ENCODE peak calls at places on chromosomes 11 and 22, in nine cellular contexts. N, W, T, Z, H, K, B, V and P are unnamed samples.

GRCh38 chr22:22721681-22722309 is 77.4 kb downstream of the GGTLC2 start:
- DNase-seq in W (no peak), H (no peak), B (no peak), Z (no peak), N (peak), T (no peak), V (peak), K (no peak), P (no peak)

GRCh38 chr11:83459802-83460201 is 173.6 kb upstream of the CCDC90B start:
- DNase-seq in N (no peak), T (no peak), B (no peak), K (no peak), V (no peak), W (no peak), H (no peak), Z (no peak), P (no peak)

GRCh38 chr22:45867118-45867905 is 109.7 kb downstream of the WNT7B start:
- DNase-seq in W (peak), K (no peak), T (no peak), V (peak), B (peak), H (no peak), N (peak), Z (peak), P (peak)

GRCh38 chr11:1560618-1561251 is 11.3 kb downstream of the DUSP8 start:
- DNase-seq in N (no peak), B (no peak), Z (no peak), V (no peak), T (no peak), K (no peak), H (no peak), W (no peak), P (peak)

GRCh38 chr11:128865490-128865889 is 1.6 kb downstream of the KCNJ1 start:
- DNase-seq in B (no peak), K (no peak), W (no peak), H (no peak), N (no peak), V (no peak), T (no peak), Z (no peak), P (no peak)

GRCh38 chr11:986270-986951 is 50.1 kb downstream of the MUC6 start:
- DNase-seq in B (no peak), V (no peak), W (no peak), T (no peak), H (no peak), Z (no peak), N (peak), K (no peak), P (no peak)

GRCh38 chr11:34256591-34256990 is 101.2 kb downstream of the ABTB2 start:
- DNase-seq in T (no peak), B (no peak), H (no peak), V (no peak), W (no peak), K (no peak), N (no peak), Z (no peak), P (no peak)

GRCh38 chr11:94325681-94326080 is 21.3 kb downstream of the IZUMO1R start:
- DNase-seq in T (no peak), N (peak), W (peak), V (peak), B (no peak), Z (peak), H (peak), K (no peak), P (no peak)

GRCh38 chr22:19942886-19943664 is 1.5 kb upstream of the TXNRD2 start:
- DNase-seq in Z (no peak), H (no peak), N (peak), T (peak), W (no peak), V (peak), B (no peak), K (peak), P (no peak)

GRCh38 chr11:39247570-39248137 is 2211.8 kb downstream of the LRRC4C start:
- DNase-seq in V (no peak), W (no peak), H (no peak), K (no peak), Z (no peak), T (no peak), N (no peak), B (no peak), P (no peak)

GRCh38 chr11:64804346-64805210 is 1.6 kb upstream of the MAP4K2 start:
- DNase-seq in H (no peak), K (no peak), N (no peak), Z (peak), W (peak), V (no peak), T (no peak), B (no peak), P (no peak)

GRCh38 chr22:45881524-45881875 is 95.5 kb downstream of the WNT7B start:
- DNase-seq in W (peak), B (no peak), T (no peak), V (no peak), K (no peak), N (no peak), H (no peak), Z (no peak), P (peak)

GRCh38 chr11:2369320-2369719 is 7.8 kb upstream of the CD81 start:
- DNase-seq in N (no peak), K (no peak), H (no peak), Z (no peak), B (no peak), V (no peak), T (no peak), W (no peak), P (no peak)

GRCh38 chr11:66277475-66278391 is at the start of gene CNIH2:
- DNase-seq in K (no peak), V (peak), H (peak), Z (peak), N (no peak), W (peak), B (no peak), T (no peak), P (no peak)

GRCh38 chr22:46803031-46803880 is 40.8 kb downstream of the TBC1D22A start:
- DNase-seq in V (peak), N (peak), B (no peak), Z (peak), K (no peak), H (peak), W (peak), T (no peak), P (peak)

GRCh38 chr11:64090811-64091516 is 55.2 kb downstream of the FLRT1 start:
- DNase-seq in V (peak), B (no peak), K (no peak), H (no peak), N (no peak), Z (peak), W (peak), T (no peak), P (no peak)

GRCh38 chr22:27980424-27981148 is 61.5 kb upstream of the PITPNB start:
- DNase-seq in H (no peak), V (no peak), B (no peak), W (peak), N (no peak), T (no peak), Z (peak), K (no peak), P (no peak)

GRCh38 chr11:130737866-130738431 is 178.3 kb downstream of the SNX19 start:
- DNase-seq in Z (no peak), T (no peak), W (no peak), K (peak), H (no peak), B (no peak), V (peak), N (no peak), P (no peak)

GRCh38 chr22:37526376-37526775 is 7.2 kb upstream of the CARD10 start:
- DNase-seq in T (no peak), K (no peak), Z (no peak), H (no peak), V (peak), W (no peak), B (no peak), N (no peak), P (no peak)

GRCh38 chr11:119196833-119197483 is 9.2 kb upstream of the CBL start:
- DNase-seq in N (peak), T (peak), V (peak), B (peak), W (peak), Z (peak), H (peak), K (peak), P (no peak)

GRCh38 chr11:94125408-94126120 is 3.1 kb upstream of the PANX1 start:
- DNase-seq in B (no peak), Z (no peak), T (no peak), K (no peak), V (no peak), N (no peak), W (no peak), H (no peak), P (no peak)

GRCh38 chr11:14673824-14674432 is 30.3 kb downstream of the PDE3B start:
- DNase-seq in W (no peak), N (no peak), Z (no peak), H (no peak), T (no peak), K (peak), V (peak), B (no peak), P (no peak)

GRCh38 chr11:2215561-2216399 is 44.2 kb upstream of the TH start:
- DNase-seq in B (peak), Z (no peak), N (peak), K (no peak), H (peak), V (no peak), T (no peak), W (no peak), P (peak)

GRCh38 chr11:76631566-76632308 is 38.8 kb downstream of the LRRC32 start:
- DNase-seq in H (no peak), K (no peak), T (no peak), Z (no peak), N (no peak), V (no peak), W (no peak), B (peak), P (no peak)

DNA sequence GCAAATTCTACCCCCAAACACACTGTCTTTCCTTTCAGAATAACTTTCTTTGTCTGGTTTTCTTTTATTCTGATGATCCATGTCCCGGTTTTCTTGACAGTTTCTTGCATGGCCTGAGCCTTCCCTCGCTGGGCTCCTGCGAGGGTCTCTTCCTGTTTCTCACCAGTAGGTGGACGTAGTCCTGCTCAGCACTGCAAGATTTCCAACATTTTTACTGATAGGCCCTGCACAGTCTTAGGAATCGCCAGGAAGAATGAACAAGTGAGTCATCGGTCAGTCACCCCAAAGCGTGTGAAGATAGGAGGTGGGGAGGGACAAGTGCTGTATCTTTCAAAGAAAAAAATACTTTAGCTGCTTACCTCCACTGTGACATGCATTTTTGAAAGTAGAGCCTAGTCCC is 16.9 kb upstream of the KIRREL3 start:
- DNase-seq in Z (peak), B (no peak), V (peak), N (no peak), T (no peak), K (peak), W (peak), H (no peak), P (no peak)
- TF ChIP-seq CTCF in Z (peak), B (no peak), V (peak), N (no peak), T (no peak), K (peak), W (no peak), H (no peak), P (peak)

DNA sequence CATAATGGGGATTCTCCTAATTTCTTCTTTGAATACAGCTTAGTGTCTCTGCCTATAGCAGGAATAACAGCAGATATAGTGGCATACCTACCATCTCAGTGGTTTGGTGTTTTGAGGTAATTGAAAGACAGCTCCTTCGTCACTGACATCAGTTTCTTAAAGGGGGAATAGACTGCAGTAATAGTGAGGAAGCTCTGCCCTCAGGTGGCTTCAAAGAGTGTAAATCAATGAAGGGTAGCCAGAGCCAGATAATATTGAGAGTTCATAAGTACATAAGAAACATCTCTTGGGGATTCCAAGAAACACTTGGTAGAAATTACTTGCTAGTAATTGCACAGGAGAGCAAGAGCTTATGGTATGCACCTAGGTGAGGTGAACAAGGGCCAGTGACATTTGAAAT is 4.4 kb downstream of the OR6M1 start:
- DNase-seq in Z (peak), H (no peak), N (no peak), V (no peak), K (no peak), W (no peak), B (no peak), T (no peak), P (no peak)
- TF ChIP-seq CTCF in Z (peak), H (no peak), N (no peak), V (no peak), K (no peak), W (no peak), B (no peak), T (no peak), P (no peak)

GRCh38 chr22:29470159-29470855 is 9.7 kb upstream of the NEFH start:
- DNase-seq in B (peak), N (peak), K (no peak), Z (peak), H (peak), W (peak), V (peak), T (no peak), P (peak)
- TF ChIP-seq CTCF in B (peak), N (peak), K (peak), Z (peak), H (peak), W (peak), V (peak), T (peak), P (peak)

GRCh38 chr11:71200761-71201160 is 51.6 kb downstream of the SHANK2 start:
- DNase-seq in W (no peak), H (no peak), V (no peak), N (peak), T (no peak), Z (no peak), B (no peak), K (no peak), P (no peak)
- TF ChIP-seq CTCF in W (no peak), H (no peak), V (no peak), N (no peak), T (no peak), Z (no peak), B (no peak), K (no peak), P (no peak)

DNA sequence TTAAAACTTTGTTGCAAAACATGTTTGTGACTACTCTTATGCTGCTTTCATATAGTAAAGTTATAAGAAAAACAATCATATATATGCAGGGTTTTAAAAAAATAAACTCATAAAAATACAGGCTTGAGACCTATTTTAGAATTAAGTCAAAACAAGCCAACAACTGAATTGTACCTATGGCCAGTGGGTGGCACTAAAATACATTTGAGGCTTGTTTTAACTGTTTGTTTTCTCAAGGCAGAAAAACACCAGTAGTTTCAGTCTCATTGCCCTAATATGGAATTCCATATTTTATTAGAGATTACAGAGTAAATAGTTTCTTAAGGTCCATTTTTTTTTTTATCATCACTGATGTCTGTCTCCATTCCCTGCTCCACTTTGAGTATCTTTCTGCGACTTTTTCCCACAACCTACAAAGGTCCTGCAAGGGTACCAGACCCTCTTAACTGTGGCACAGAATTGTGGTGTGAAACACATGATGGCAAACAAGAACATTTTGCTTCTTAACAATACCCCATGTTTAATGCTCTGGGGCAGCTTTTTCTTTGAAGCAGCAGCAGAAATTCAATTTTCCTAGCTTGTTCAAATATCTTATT is 8.5 kb upstream of the CCDC89 start:
- DNase-seq in H (peak), Z (peak), K (no peak), T (no peak), N (no peak), B (no peak), W (no peak), V (peak), P (no peak)
- TF ChIP-seq CTCF in H (peak), Z (peak), K (peak), T (peak), N (peak), B (peak), W (no peak), V (peak), P (peak)

DNA sequence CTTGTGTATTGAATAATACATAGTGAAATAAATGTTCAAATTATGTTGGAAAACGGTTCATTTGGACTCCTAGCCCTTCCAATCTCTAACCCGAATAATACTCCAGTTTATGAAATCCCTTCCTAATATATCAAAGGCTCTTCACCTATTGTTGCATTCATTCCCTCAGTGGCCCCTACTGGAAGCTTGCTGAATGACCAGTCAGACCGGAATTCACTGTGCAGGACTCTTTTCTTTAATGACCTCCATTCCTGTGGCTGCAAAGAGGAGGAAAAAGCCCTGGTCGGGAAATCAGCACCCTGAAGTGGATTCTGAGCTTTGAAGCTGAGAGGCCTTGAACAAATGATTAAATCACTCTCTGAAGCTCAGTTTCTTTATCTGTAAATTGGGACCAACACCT is 19.1 kb upstream of the RCN1 start:
- DNase-seq in W (peak), K (no peak), N (no peak), T (no peak), V (peak), Z (peak), B (no peak), H (no peak), P (no peak)
- TF ChIP-seq CTCF in W (peak), K (peak), N (peak), T (peak), V (peak), Z (peak), B (no peak), H (no peak), P (peak)

GRCh38 chr11:109424893-109425292 is 2.9 kb downstream of the C11orf87 start:
- DNase-seq in K (no peak), W (peak), T (no peak), V (no peak), B (no peak), H (peak), N (peak), Z (peak), P (no peak)

GRCh38 chr11:109423114-109423859 is 1.3 kb downstream of the C11orf87 start:
- DNase-seq in N (peak), B (no peak), W (peak), V (peak), H (peak), T (no peak), Z (peak), K (no peak), P (no peak)

GRCh38 chr11:109426442-109426841 is 4.5 kb downstream of the C11orf87 start:
- DNase-seq in V (no peak), T (no peak), H (no peak), K (no peak), N (no peak), Z (peak), B (no peak), W (no peak), P (no peak)

GRCh38 chr11:109423860-109424190 is 1.8 kb downstream of the C11orf87 start:
- DNase-seq in Z (peak), H (no peak), N (no peak), V (no peak), W (peak), T (no peak), B (no peak), K (no peak), P (no peak)

DNA sequence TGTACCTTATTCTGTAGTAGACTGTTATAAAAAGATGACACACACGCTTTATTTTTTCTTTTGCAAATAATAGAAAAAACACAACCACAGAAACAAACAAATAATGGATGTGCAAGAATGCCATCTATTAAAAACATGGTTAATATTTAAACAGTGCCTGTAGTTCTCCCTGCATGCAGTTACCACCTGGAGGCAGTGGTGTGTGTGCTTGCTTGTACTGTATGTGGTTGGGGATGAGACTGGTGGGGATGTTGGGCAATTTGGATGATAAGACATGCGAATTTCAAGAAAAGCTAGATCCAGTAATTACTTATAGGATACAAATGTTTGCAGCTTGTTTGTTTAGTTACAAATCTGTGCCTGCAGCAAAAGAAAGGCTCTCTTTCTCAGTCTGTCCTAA is 3.6 kb downstream of the C11orf87 start:
- DNase-seq in W (no peak), H (no peak), Z (no peak), T (no peak), K (no peak), B (no peak), N (no peak), V (no peak), P (no peak)
- TF ChIP-seq CTCF in W (no peak), H (no peak), Z (no peak), T (no peak), K (no peak), B (no peak), N (no peak), V (peak), P (no peak)

DNA sequence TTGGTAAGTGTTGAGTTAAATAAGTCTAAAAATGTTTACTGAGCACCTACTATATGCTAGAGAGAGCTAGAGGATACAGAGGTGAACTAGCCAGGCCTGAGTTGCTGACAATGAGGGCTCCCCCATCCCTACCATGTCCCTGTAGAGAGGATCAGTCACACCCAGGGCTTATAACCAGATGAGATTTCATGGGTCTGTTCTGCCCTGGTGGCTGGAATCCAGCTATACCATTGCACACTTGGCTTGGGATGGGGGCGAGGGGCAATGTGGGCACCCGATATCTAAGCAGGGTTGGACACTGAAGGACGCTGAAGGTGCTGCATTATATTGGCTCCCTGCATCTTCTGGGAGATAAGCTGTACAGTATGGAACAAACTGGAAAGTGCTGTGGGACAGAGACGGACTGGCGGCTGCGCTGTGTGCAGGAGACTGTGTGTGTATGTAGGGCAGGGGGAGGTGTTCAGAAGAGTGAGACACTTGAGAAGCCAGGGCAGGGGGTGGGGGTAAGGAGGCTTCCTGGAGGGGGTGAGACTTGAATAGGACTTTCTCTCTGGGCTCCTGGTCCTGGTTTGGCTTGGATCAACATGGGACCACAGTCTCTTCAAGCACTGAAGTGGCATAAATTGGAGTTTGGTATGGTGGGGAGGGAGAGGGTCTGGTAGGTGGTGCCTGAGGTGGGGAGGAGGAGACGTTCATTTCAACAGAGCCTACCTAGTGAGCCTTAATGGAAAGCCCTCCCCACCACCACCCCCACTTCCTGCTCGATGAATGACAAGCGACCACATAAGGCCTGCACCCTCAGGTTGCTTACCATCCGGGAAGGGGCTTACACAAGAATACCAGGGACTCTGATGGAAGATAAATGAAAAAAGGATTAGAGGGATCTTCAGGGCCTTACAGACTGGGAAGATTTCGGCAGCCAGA is 1.8 kb downstream of the CD82 start:
- DNase-seq in N (no peak), W (no peak), K (no peak), H (no peak), T (no peak), B (no peak), Z (no peak), V (no peak), P (no peak)
- TF ChIP-seq CTCF in N (no peak), W (no peak), K (no peak), H (no peak), T (no peak), B (no peak), Z (peak), V (peak), P (peak)

GRCh38 chr11:6418958-6419611 is at the start of gene APBB1:
- DNase-seq in N (peak), B (no peak), K (no peak), V (peak), Z (peak), W (peak), T (peak), H (peak), P (peak)
- TF ChIP-seq CTCF in N (peak), B (peak), K (peak), V (peak), Z (no peak), W (no peak), T (peak), H (no peak), P (peak)